ENCODE peak calls at places on chromosomes 1 and 21, in nine cellular contexts. Q is fibroblast of mammary gland, K is lung, A is H1, S is H9, X is fibroblast of lung, O is Caco-2, F is progenitor cell of endocrine pancreas, W is esophagus squamous epithelium. R is an unnamed sample.

GRCh38 chr21:41316641-41317392 is at the start of gene FAM3B:
- DNase-seq in Q (no peak), K (peak), A (peak), S (peak), X (no peak), O (peak), F (peak), W (no peak), R (no peak)

GRCh38 chr21:46675595-46676280 is 40.3 kb downstream of the PRMT2 start:
- DNase-seq in Q (no peak), K (no peak), A (no peak), S (no peak), X (peak), O (no peak), F (no peak), W (no peak), R (no peak)

GRCh38 chr1:111483166-111483565 is 9.4 kb downstream of the C1orf162 start:
- DNase-seq in Q (peak), K (no peak), A (no peak), S (no peak), X (peak), O (no peak), F (no peak), W (no peak), R (no peak)

GRCh38 chr1:36304970-36305914 is 926 bp upstream of the SH3D21 start:
- DNase-seq in Q (no peak), K (no peak), A (no peak), S (no peak), X (no peak), O (no peak), F (no peak), W (no peak), R (no peak)

GRCh38 chr1:51170342-51170741 is 65.7 kb upstream of the RNF11 start:
- DNase-seq in Q (peak), K (no peak), A (no peak), S (no peak), X (peak), O (peak), F (no peak), W (no peak), R (no peak)

GRCh38 chr1:63322944-63323865 is 838 bp downstream of the FOXD3 start:
- DNase-seq in Q (peak), K (no peak), A (no peak), S (peak), X (peak), O (peak), F (peak), W (no peak), R (no peak)

GRCh38 chr1:86258106-86258505 is 101.5 kb upstream of the COL24A1 start:
- DNase-seq in Q (peak), K (no peak), A (no peak), S (no peak), X (peak), O (no peak), F (no peak), W (no peak), R (no peak)

GRCh38 chr1:78045850-78046778 is at the start of gene GIPC2:
- DNase-seq in Q (peak), K (no peak), A (no peak), S (peak), X (peak), O (peak), F (peak), W (no peak), R (no peak)

GRCh38 chr1:159172599-159173291 is 1.3 kb downstream of the CADM3 start:
- DNase-seq in Q (peak), K (no peak), A (no peak), S (peak), X (no peak), O (no peak), F (no peak), W (no peak), R (no peak)

GRCh38 chr21:41695513-41695912 is 71.3 kb downstream of the RIPK4 start:
- DNase-seq in Q (no peak), K (no peak), A (no peak), S (no peak), X (no peak), O (no peak), F (no peak), W (no peak), R (no peak)

GRCh38 chr1:37794372-37795339 is 1.0 kb downstream of the MANEAL start:
- DNase-seq in Q (no peak), K (no peak), A (no peak), S (no peak), X (no peak), O (no peak), F (no peak), W (no peak), R (no peak)

GRCh38 chr21:42678118-42678430 is 24.7 kb downstream of the PDE9A start:
- DNase-seq in Q (no peak), K (no peak), A (no peak), S (no peak), X (no peak), O (no peak), F (no peak), W (no peak), R (no peak)

GRCh38 chr1:223500560-223501425 is 107.6 kb downstream of the CCDC185 start:
- DNase-seq in Q (peak), K (peak), A (no peak), S (no peak), X (peak), O (no peak), F (no peak), W (no peak), R (no peak)

GRCh38 chr1:19063122-19063521 is 106.6 kb upstream of the IFFO2 start:
- DNase-seq in Q (no peak), K (no peak), A (no peak), S (no peak), X (no peak), O (no peak), F (no peak), W (no peak), R (no peak)

GRCh38 chr1:118104956-118105355 is 80.1 kb downstream of the SPAG17 start:
- DNase-seq in Q (peak), K (no peak), A (no peak), S (no peak), X (no peak), O (no peak), F (no peak), W (no peak), R (no peak)

GRCh38 chr1:35350872-35351271 is 82.4 kb downstream of the ZMYM4 start:
- DNase-seq in Q (no peak), K (no peak), A (no peak), S (no peak), X (no peak), O (no peak), F (no peak), W (no peak), R (no peak)

GRCh38 chr1:236035681-236036101 is 29.2 kb downstream of the NID1 start:
- DNase-seq in Q (peak), K (no peak), A (no peak), S (no peak), X (peak), O (no peak), F (no peak), W (no peak), R (no peak)

GRCh38 chr1:234980657-234981396 is 147.8 kb downstream of the TOMM20 start:
- DNase-seq in Q (peak), K (peak), A (no peak), S (no peak), X (peak), O (no peak), F (no peak), W (peak), R (peak)

GRCh38 chr21:32726742-32727477 is 903 bp downstream of the SYNJ1 start:
- DNase-seq in Q (peak), K (peak), A (no peak), S (no peak), X (peak), O (peak), F (no peak), W (no peak), R (no peak)

GRCh38 chr1:109771712-109772657 is 8.3 kb upstream of the EPS8L3 start:
- DNase-seq in Q (no peak), K (no peak), A (no peak), S (no peak), X (no peak), O (no peak), F (no peak), W (no peak), R (peak)

GRCh38 chr1:109775408-109775807 is 11.7 kb upstream of the EPS8L3 start:
- DNase-seq in Q (no peak), K (no peak), A (no peak), S (no peak), X (no peak), O (no peak), F (no peak), W (no peak), R (no peak)

GRCh38 chr1:109772658-109773202 is 9.0 kb upstream of the EPS8L3 start:
- DNase-seq in Q (no peak), K (no peak), A (no peak), S (no peak), X (no peak), O (no peak), F (no peak), W (no peak), R (no peak)

GRCh38 chr1:109773900-109774485 is 10.3 kb upstream of the EPS8L3 start:
- DNase-seq in Q (no peak), K (no peak), A (no peak), S (no peak), X (no peak), O (no peak), F (no peak), W (no peak), R (no peak)

DNA sequence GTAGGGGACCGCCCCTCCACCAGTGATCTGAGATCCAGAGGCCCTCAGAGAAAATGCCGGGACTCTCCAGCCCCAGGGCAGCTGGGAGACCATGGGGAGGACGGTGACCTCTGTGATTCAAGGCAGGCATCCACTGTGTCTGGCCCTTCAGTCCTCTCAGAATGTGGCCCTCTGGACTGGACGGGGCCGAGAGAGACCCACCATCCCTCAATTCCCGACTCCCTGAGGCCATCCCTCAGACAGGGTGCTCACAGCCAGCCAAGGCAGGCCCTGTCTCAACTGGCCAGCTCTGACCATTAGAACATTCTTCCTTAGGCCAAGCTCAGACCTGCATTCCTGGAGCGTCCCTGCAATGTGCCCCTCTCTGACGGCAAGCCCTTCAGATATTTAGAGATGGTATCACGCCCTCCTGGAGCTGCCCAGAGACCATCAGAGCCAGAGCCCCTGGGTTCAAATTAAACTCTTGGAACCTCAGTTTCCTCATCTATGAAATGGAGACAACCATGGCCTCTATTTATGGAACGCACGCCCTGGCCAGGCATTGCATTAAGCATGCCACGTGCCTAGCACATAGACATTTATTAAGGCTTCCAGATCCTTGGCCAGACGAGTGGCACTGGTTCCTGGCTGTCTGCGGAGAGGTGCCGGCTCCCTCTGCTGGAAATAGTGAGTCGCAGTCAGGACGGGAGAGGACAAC is 9.6 kb upstream of the EPS8L3 start:
- DNase-seq in Q (peak), K (peak), A (peak), S (peak), X (peak), O (peak), F (peak), W (peak), R (no peak)
- TF ChIP-seq CTCF in Q (peak), K (peak), A (peak), S (peak), X (peak), O (peak), F (peak), W (peak), R (no peak)

DNA sequence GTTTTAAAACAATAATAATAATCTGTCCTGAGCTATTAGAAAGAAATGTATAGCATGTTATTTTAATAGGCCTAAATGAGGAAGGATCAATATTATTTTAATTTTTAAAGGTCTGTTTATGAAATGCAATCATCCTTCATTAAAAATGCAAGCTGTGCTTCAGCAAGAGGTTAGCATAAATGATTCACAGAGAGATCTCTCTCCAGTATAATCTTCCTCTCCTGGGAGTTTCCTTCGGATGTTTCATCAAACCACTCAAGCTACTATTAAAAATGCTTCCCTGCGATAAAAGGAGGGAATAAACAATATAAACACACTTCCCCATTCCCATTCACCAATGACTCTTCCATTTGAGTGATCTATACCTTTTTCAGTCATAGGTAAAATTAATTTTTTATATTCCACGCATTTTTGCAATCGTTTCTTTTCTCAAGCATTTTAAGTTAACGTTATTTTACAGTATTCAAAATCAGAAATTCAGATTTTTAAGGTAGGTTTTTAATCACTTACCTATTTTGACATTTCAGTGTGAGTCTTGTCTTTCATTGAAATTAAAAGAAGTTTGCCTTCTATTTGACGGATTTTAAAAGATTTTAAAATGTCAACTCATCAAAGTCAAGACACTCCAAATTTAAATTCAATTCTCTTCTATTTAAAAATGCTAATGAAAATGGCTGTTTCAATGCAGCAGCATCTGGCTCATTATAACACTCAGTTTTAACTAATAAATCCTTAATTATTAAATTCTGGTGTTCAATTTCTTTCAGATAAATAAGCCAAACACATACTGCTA is 64.3 kb downstream of the RERE start:
- DNase-seq in Q (peak), K (no peak), A (no peak), S (no peak), X (no peak), O (no peak), F (no peak), W (no peak), R (no peak)
- TF ChIP-seq CTCF in Q (no peak), K (no peak), A (no peak), S (no peak), X (no peak), O (no peak), F (no peak), W (no peak), R (no peak)

DNA sequence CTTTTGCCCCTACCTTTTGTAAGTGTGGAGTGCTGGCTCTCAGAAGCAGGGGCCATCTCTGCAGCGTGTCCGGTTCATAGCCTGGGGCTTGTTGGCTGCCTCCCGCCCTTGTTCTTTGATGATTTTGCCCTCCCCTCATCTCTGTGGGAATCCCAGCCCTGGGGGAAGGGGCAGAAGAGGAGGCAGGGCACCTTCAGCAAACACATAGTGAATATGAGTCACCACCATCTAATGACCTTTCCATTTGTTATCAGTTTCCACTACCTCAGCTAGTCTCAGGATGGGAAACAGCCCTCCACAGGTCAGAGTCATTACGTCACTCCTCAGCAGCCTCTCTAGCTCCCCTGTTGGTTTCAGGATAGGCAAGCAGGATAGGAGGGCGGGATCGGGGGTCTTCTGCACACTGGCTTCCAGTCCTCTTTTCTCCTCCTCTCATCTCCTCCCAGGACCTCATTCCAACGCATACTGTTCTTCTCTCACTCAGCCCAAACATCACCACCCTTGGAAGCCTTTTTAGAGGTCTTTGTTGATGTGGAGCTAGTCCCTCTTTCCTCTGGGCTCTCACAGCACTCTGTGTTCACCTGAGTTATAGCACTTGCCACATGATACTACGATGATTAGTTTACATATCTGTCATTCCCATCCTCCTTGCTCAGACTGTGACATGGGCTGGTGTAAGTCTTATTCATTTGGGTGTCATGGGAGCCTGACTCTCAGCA is 15.8 kb downstream of the GADD45A start:
- DNase-seq in Q (no peak), K (no peak), A (peak), S (peak), X (no peak), O (peak), F (peak), W (no peak), R (no peak)
- TF ChIP-seq CTCF in Q (no peak), K (no peak), A (peak), S (peak), X (no peak), O (peak), F (peak), W (no peak), R (no peak)

DNA sequence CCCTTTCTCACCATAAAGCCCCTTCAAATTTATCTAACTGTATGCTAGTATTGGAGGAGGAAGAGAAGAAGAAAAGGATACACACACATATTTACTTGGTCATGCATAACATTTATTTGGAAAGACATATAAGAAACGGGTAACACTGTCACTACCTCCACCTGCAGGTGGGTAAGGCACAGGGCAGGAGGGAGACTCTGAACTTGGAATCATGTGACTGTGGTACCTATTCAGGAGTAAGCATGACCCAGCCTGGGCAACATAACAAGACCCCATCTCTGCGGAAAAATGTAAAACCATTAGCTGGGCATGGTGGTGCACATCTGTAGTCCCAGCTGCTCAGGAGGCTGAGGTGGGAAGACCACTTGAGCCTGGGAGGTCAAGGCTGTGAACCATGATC is 1.4 kb upstream of the PADI6 start:
- DNase-seq in Q (no peak), K (no peak), A (no peak), S (no peak), X (no peak), O (no peak), F (no peak), W (no peak), R (no peak)
- TF ChIP-seq CTCF in Q (no peak), K (no peak), A (peak), S (peak), X (no peak), O (peak), F (peak), W (peak), R (no peak)

GRCh38 chr1:40848530-40849189 is 13.5 kb downstream of the CITED4 start:
- DNase-seq in Q (peak), K (peak), A (no peak), S (peak), X (peak), O (peak), F (peak), W (no peak), R (no peak)
- TF ChIP-seq CTCF in Q (peak), K (peak), A (peak), S (peak), X (peak), O (peak), F (peak), W (peak), R (no peak)

GRCh38 chr1:32500387-32501209 is 35.7 kb downstream of the ZBTB8B start:
- DNase-seq in Q (peak), K (peak), A (no peak), S (peak), X (peak), O (peak), F (peak), W (no peak), R (no peak)
- TF ChIP-seq CTCF in Q (no peak), K (no peak), A (no peak), S (no peak), X (no peak), O (no peak), F (no peak), W (no peak), R (no peak)

DNA sequence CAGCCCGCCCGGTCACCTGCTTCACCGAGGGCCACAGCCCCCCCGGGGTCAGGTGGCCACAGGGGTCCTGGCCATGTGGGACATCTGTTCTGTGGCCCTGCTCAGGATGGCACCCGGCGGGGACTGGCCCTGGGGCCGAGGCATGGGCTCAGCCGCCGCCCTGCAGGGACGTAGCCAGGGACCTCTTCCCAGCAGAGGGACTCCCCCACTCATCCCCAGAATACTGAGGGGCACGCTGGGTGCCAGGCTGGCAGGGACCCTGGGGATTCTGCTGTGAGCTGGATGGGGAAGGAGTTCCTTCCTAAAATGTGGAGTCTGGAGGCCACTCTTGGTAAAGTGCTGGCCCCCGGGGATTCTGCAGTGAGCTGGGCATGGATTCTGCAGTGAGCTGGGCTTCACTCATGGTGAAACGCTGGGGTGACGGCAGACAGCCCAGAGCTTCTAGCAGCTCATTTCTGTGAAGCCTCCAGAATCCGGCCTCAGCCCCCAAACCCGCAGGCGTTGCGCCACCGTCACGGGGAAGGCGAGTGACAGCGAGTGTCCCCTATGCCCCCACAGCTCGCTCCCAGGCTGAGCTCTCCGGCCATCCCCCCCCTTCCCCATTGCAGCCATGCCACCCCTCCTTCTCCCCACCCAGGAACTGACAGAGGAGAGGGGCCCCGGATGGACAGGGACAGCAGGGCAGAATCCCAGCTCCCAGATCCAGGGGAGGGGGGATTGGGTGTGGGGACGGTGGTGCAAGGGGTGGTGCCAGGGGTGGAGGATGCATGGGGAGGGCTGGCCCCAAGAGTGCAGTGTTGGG is 1.4 kb downstream of the ITGB2 start:
- DNase-seq in Q (no peak), K (no peak), A (no peak), S (no peak), X (no peak), O (no peak), F (no peak), W (no peak), R (no peak)
- TF ChIP-seq CTCF in Q (no peak), K (no peak), A (no peak), S (no peak), X (no peak), O (no peak), F (no peak), W (no peak), R (no peak)